ENCODE peak calls at places on chromosome 4, in seven cellular contexts. F is RPMI7951; G is WERI-Rb-1; D is stimulated activated CD8-positive, alpha-beta memory T cell treated with anti-CD3 and anti-CD28 coated beads, Interleukin-2, amount 100 ng/mL, for 1 hour; R is NCI-H1694 treated with DMSO at 0.1 percent for 48 hours; O is thoracic aorta; Q is neural progenitor cell. J is an unnamed sample.

GRCh38 chr4:154677300-154677699 is 64.8 kb upstream of the FGG start:
- DNase-seq in Q (no peak), F (no peak), D (no peak), G (no peak), O (no peak), R (no peak), J (no peak)

GRCh38 chr4:37767546-37767945 is 58.9 kb upstream of the PGM2 start:
- DNase-seq in D (no peak), O (no peak), R (peak), G (no peak), Q (no peak), F (peak), J (no peak)

GRCh38 chr4:105088110-105088879 is 58.4 kb upstream of the TET2 start:
- DNase-seq in D (no peak), R (peak), F (peak), O (no peak), G (no peak), Q (peak), J (no peak)

GRCh38 chr4:171880136-171880535 is 66.9 kb downstream of the GALNTL6 start:
- DNase-seq in G (no peak), O (no peak), F (peak), R (no peak), Q (peak), D (no peak), J (no peak)

GRCh38 chr4:113635739-113636437 is 125.7 kb downstream of the CAMK2D start:
- DNase-seq in F (peak), Q (no peak), R (no peak), D (no peak), O (no peak), G (no peak), J (no peak)

GRCh38 chr4:144399927-144400326 is 246.0 kb upstream of the HHIP start:
- DNase-seq in Q (no peak), F (peak), O (no peak), D (no peak), R (no peak), G (no peak), J (no peak)

GRCh38 chr4:723706-724105 is 18.1 kb downstream of the PCGF3 start:
- DNase-seq in F (no peak), O (no peak), G (no peak), R (no peak), Q (no peak), D (no peak), J (no peak)

GRCh38 chr4:53267026-53267425 is 98.8 kb downstream of the SCFD2 start:
- DNase-seq in G (no peak), O (no peak), F (peak), D (no peak), Q (no peak), R (no peak), J (no peak)

GRCh38 chr4:170090667-170091052 is 904 bp upstream of the AADAT start:
- DNase-seq in O (no peak), R (no peak), G (no peak), D (no peak), Q (no peak), F (peak), J (no peak)

GRCh38 chr4:55547461-55547770 is 707 bp upstream of the CLOCK start:
- DNase-seq in D (no peak), O (no peak), R (no peak), G (peak), Q (peak), F (no peak), J (no peak)

GRCh38 chr4:113961322-113961698 is 18.1 kb downstream of the ARSJ start:
- DNase-seq in O (no peak), G (no peak), D (no peak), Q (no peak), R (no peak), F (peak), J (no peak)

GRCh38 chr4:6582889-6583504 is 8.0 kb downstream of the MAN2B2 start:
- DNase-seq in R (no peak), G (peak), O (no peak), F (peak), Q (no peak), D (no peak), J (no peak)

GRCh38 chr4:119946359-119946758 is 120.3 kb downstream of the MAD2L1 start:
- DNase-seq in O (no peak), R (no peak), F (no peak), G (no peak), D (no peak), Q (no peak), J (no peak)